ENCODE peak calls at places on chromosomes 11 and 22, in five cellular contexts. Z is left ventricle myocardium superior; P is stimulated activated CD4-positive, alpha-beta T cell treated with anti-CD3 and anti-CD28 coated beads, Interleukin-15, amount 100 ng/mL, for 24 hours; V is SW 1271; C is fibroblast of pulmonary artery. S is an unnamed sample.

GRCh38 chr11:100808904-100809491 is 121.9 kb downstream of the ARHGAP42 start:
- DNase-seq in Z (no peak), P (no peak), V (peak; percentile 53), C (peak; percentile 86), S (no peak)

GRCh38 chr22:23402275-23403151 is 177.6 kb downstream of the IGLL1 start:
- DNase-seq in Z (peak; percentile 59), P (peak; percentile 75), V (no peak), C (peak; percentile 53), S (no peak)

GRCh38 chr11:43788394-43788793 is 92.2 kb upstream of the ALKBH3 start:
- DNase-seq in Z (no peak), P (no peak), V (no peak), C (no peak), S (no peak)

GRCh38 chr22:17896552-17896951 is 122.3 kb upstream of the BID start:
- DNase-seq in Z (peak; percentile 59), P (no peak), V (no peak), C (peak; percentile 26), S (no peak)

GRCh38 chr22:43831561-43832392 is 19.7 kb upstream of the EFCAB6 start:
- DNase-seq in Z (no peak), P (no peak), V (no peak), C (no peak), S (no peak)

GRCh38 chr11:64148200-64148916 is 17.6 kb downstream of the MACROD1 start:
- DNase-seq in Z (peak; percentile 93), P (peak; percentile 79), V (peak; percentile 40), C (peak; percentile 76), S (peak; percentile 31)

GRCh38 chr11:1453611-1454386 is 32.8 kb downstream of the MOB2 start:
- DNase-seq in Z (peak; percentile 62), P (peak; percentile 49), V (peak; percentile 5), C (no peak), S (no peak)

GRCh38 chr11:15972838-15973237 is 383.5 kb downstream of the SOX6 start:
- DNase-seq in Z (peak; percentile 43), P (no peak), V (no peak), C (no peak), S (no peak)

GRCh38 chr11:43941257-43941879 is 1.1 kb upstream of the C11orf96 start:
- DNase-seq in Z (no peak), P (no peak), V (no peak), C (peak; percentile 55), S (no peak)

GRCh38 chr11:121930004-121930965 is 185.7 kb downstream of the BLID start:
- DNase-seq in Z (no peak), P (no peak), V (no peak), C (peak; percentile 46), S (no peak)

GRCh38 chr11:69537126-69537525 is 55.7 kb downstream of the LINC01488 start:
- DNase-seq in Z (no peak), P (no peak), V (no peak), C (no peak), S (no peak)

GRCh38 chr11:117387992-117388765 is 60.5 kb downstream of the CEP164 start:
- DNase-seq in Z (no peak), P (no peak), V (no peak), C (peak; percentile 33), S (no peak)

GRCh38 chr11:11782532-11783110 is 59.2 kb upstream of the USP47 start:
- DNase-seq in Z (no peak), P (no peak), V (no peak), C (no peak), S (no peak)

GRCh38 chr22:20542736-20543135 is 35.3 kb downstream of the MED15 start:
- DNase-seq in Z (no peak), P (no peak), V (no peak), C (no peak), S (no peak)

GRCh38 chr11:43992834-43993637 is 50.6 kb downstream of the C11orf96 start:
- DNase-seq in Z (peak; percentile 60), P (no peak), V (no peak), C (peak; percentile 46), S (no peak)

GRCh38 chr11:34223021-34223813 is 117.8 kb downstream of the NAT10 start:
- DNase-seq in Z (peak; percentile 67), P (no peak), V (no peak), C (peak; percentile 89), S (no peak)

GRCh38 chr11:62142921-62143320 is 19.1 kb downstream of the INCENP start:
- DNase-seq in Z (peak; percentile 47), P (no peak), V (no peak), C (no peak), S (no peak)

S was measured in glomerular endothelial cell.